ENCODE peak calls at places on chromosomes 16 and 17, in four cellular contexts. R is H1, D is K562, X is GM12878. U is an unnamed sample.
A peak's percentile ranks its signal among the peaks of the same experiment; 100 is the strongest.

GRCh38 chr16:22397459-22397858 is 23.0 kb upstream of the CDR2 start:
- DNase-seq in R (no peak), D (no peak), X (no peak), U (no peak)

GRCh38 chr16:47470211-47470610 is 9.1 kb downstream of the PHKB start:
- DNase-seq in R (no peak), D (no peak), X (no peak), U (no peak)

GRCh38 chr17:20994779-20995149 is 48.0 kb downstream of the USP22 start:
- DNase-seq in R (no peak), D (no peak), X (no peak), U (no peak)

GRCh38 chr16:89143201-89143741 is 28.3 kb upstream of the CDH15 start:
- DNase-seq in R (no peak), D (no peak), X (no peak), U (no peak)

GRCh38 chr17:82665891-82666290 is 17.6 kb upstream of the WDR45B start:
- DNase-seq in R (no peak), D (no peak), X (no peak), U (no peak)

GRCh38 chr16:20844588-20844987 is 38.3 kb downstream of the REXO5 start:
- DNase-seq in R (no peak), D (no peak), X (no peak), U (no peak)

GRCh38 chr16:66004706-66005105 is 361.8 kb upstream of the CDH5 start:
- DNase-seq in R (no peak), D (no peak), X (no peak), U (no peak)

GRCh38 chr17:27569257-27569722 is 61.7 kb upstream of the LGALS9 start:
- DNase-seq in R (peak; percentile 51), D (peak; percentile 87), X (no peak), U (no peak)

GRCh38 chr16:87254734-87255133 is 62.5 kb downstream of the C16orf95 start:
- DNase-seq in R (no peak), D (no peak), X (no peak), U (no peak)

GRCh38 chr17:65564793-65565192 is 3.3 kb upstream of the AXIN2 start:
- DNase-seq in R (no peak), D (no peak), X (no peak), U (peak; percentile 83)

GRCh38 chr17:74205274-74205673 is 1.8 kb downstream of the RPL38 start:
- DNase-seq in R (no peak), D (no peak), X (no peak), U (no peak)

GRCh38 chr17:65902831-65903549 is 288.9 kb downstream of the CEP112 start:
- DNase-seq in R (no peak), D (no peak), X (no peak), U (no peak)

GRCh38 chr17:57455063-57455914 is 199.0 kb downstream of the MSI2 start:
- DNase-seq in R (no peak), D (no peak), X (peak; percentile 94), U (no peak)

GRCh38 chr17:75428775-75429469 is 23.4 kb upstream of the GRB2 start:
- DNase-seq in R (no peak), D (no peak), X (no peak), U (peak; percentile 67)

GRCh38 chr16:48912360-48912759 is 302.4 kb upstream of the N4BP1 start:
- DNase-seq in R (no peak), D (no peak), X (peak; percentile 8), U (no peak)

GRCh38 chr16:87367556-87367955 is 16.0 kb downstream of the FBXO31 start:
- DNase-seq in R (no peak), D (no peak), X (no peak), U (no peak)

GRCh38 chr16:70736454-70737376 is 50.9 kb upstream of the MTSS2 start:
- DNase-seq in R (no peak), D (no peak), X (no peak), U (no peak)

GRCh38 chr16:83561876-83562275 is 245.9 kb upstream of the HSBP1 start:
- DNase-seq in R (no peak), D (peak; percentile 21), X (no peak), U (peak; percentile 13)

GRCh38 chr16:50183316-50183715 is 30.2 kb downstream of the TENT4B start:
- DNase-seq in R (no peak), D (no peak), X (no peak), U (no peak)

GRCh38 chr17:68161644-68162428 is 86.0 kb upstream of the AMZ2 start:
- DNase-seq in R (no peak), D (no peak), X (no peak), U (no peak)

GRCh38 chr17:79904865-79905264 is 65.6 kb upstream of the CBX4 start:
- DNase-seq in R (no peak), D (no peak), X (no peak), U (no peak)

GRCh38 chr17:79902146-79902791 is 63.0 kb upstream of the CBX4 start:
- DNase-seq in R (no peak), D (no peak), X (no peak), U (no peak)

GRCh38 chr17:79899584-79899983 is 60.3 kb upstream of the CBX4 start:
- DNase-seq in R (no peak), D (no peak), X (no peak), U (no peak)

GRCh38 chr17:79897243-79898063 is 58.2 kb upstream of the CBX4 start:
- DNase-seq in R (no peak), D (no peak), X (no peak), U (peak; percentile 51)

DNA sequence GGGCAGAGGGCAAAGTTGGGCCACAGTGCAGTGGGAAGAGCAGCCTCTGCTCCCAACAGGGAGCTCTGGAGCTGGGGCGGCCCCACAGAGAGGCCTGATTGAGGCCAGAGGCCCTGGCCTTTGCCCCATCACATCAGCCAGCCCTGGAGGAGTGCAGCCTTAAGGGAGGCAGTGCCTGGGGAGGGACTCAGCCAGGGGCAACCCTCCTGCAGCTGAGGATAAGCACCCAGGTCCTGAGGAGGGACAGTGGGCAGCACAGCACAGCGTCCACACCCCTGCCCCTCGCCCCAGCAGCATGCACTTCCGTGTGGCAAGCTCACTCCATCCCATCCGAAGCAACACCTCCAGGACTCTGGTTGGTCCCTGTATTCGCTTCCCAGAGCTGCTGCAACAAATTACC is 61.9 kb upstream of the CBX4 start:
- DNase-seq in R (no peak), D (no peak), X (no peak), U (no peak)
- TF ChIP-seq BRCA1 in R (no peak), D (no peak), X (no peak), U (no peak)

DNA sequence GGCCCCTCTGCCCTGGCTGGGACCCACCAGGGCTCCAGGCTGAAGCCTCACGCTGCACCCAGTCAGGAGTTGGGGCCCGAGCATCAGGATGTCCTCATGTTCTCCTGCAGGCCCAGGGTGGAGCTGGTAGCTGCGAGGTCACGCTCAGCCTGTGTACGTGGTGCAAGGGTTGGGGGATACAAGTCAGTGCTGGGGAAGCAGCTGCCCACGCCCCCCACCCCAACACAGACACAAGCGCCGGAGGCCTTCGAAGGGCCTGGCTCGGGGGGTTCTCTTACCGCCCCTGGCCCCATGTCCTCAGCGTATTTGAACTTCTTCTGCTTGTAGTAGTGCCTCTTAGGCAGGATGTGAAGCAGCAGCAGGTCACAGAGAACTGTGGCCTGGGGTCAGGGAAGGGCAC is 4.9 kb upstream of the CAMKK1 start:
- DNase-seq in R (no peak), D (no peak), X (no peak), U (no peak)
- TF ChIP-seq BRCA1 in R (no peak), D (no peak), X (no peak), U (no peak)

GRCh38 chr17:4548061-4548461 is 7.1 kb downstream of the MYBBP1A start:
- DNase-seq in R (no peak), D (no peak), X (no peak), U (no peak)
- TF ChIP-seq BRCA1 in R (no peak), D (no peak), X (no peak), U (no peak)

GRCh38 chr17:10233157-10233556 is 34.8 kb upstream of the GAS7 start:
- DNase-seq in R (no peak), D (no peak), X (no peak), U (no peak)

GRCh38 chr17:10234033-10234432 is 35.6 kb upstream of the GAS7 start:
- DNase-seq in R (no peak), D (no peak), X (no peak), U (no peak)
- TF ChIP-seq BRCA1 in R (no peak), D (no peak), X (no peak), U (no peak)

GRCh38 chr17:40485851-40486512 is 15.4 kb downstream of the TNS4 start:
- DNase-seq in R (no peak), D (peak; percentile 59), X (no peak), U (peak; percentile 86)
- TF ChIP-seq BRCA1 in R (no peak), D (no peak), X (no peak), U (no peak)

GRCh38 chr17:10318540-10318939 is 54.3 kb downstream of the MYH13 start:
- DNase-seq in R (no peak), D (no peak), X (no peak), U (no peak)
- TF ChIP-seq BRCA1 in R (no peak), D (no peak), X (no peak), U (no peak)

GRCh38 chr16:57618306-57619132 is 9.9 kb upstream of the ADGRG1 start:
- DNase-seq in R (no peak), D (no peak), X (no peak), U (no peak)
- TF ChIP-seq BRCA1 in R (no peak), D (no peak), X (no peak), U (no peak)

GRCh38 chr16:85625053-85625452 is 11.9 kb downstream of the GSE1 start:
- DNase-seq in R (no peak), D (no peak), X (no peak), U (no peak)
- TF ChIP-seq BRCA1 in R (no peak), D (no peak), X (no peak), U (no peak)

GRCh38 chr17:7443499-7444485 is 1.1 kb upstream of the CHRNB1 start:
- DNase-seq in R (no peak), D (no peak), X (no peak), U (no peak)
- TF ChIP-seq BRCA1 in R (no peak), D (no peak), X (no peak), U (no peak)

DNA sequence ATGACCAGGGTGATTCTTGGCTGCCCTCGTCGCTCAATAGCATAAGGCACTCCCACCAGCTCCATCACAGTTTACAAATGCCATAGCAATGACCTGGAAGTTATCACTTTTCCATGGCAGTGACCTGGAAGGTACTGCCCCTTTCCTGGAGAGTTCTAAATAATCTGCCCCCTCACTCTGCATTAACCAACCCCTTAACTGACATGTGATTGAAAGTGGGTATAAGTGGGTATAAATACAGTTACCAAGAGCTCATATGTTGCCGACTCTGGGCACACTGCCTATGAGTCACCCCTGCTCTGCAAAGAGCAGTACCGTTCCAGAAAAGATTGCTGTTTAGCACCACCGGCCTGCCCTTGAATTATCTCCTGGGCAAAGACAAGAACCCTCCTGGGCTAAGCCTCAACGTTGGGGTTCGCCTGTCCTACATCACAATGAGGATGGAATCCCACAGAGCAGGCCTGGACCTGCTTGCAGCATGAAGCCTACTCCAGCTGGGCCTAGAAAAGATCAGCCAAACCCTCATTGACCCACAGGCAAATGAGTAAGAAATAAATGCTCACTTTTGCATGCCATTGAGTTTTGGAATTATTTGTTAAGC is 95.2 kb upstream of the SEC14L1 start:
- DNase-seq in R (no peak), D (no peak), X (no peak), U (no peak)
- TF ChIP-seq BRCA1 in R (no peak), D (no peak), X (no peak), U (no peak)

U was measured in HepG2.